ENCODE peak calls at places on chromosome 21, in ten cellular contexts. I is transverse colon, O is stomach, M is IMR-90, R is A549, Y is spleen, Q is sigmoid colon, Z is ovary, U is body of pancreas, E is heart left ventricle. C is an unnamed sample.

GRCh38 chr21:29499734-29500343 is 201.1 kb downstream of the BACH1 start:
- DNase-seq in Q (no peak), U (no peak), E (no peak), O (no peak), Z (no peak), I (no peak), Y (no peak), M (no peak), R (peak), C (no peak)

GRCh38 chr21:14858309-14858708 is 206.5 kb downstream of the NRIP1 start:
- DNase-seq in O (no peak), Q (no peak), E (no peak), U (no peak), Y (no peak), M (no peak), I (no peak), Z (no peak), R (no peak), C (no peak)

GRCh38 chr21:14968821-14969220 is 96.0 kb downstream of the NRIP1 start:
- DNase-seq in Z (no peak), Q (no peak), U (no peak), R (no peak), M (peak), O (no peak), Y (no peak), I (no peak), E (no peak), C (no peak)

GRCh38 chr21:38611262-38611661 is 113.0 kb upstream of the ERG start:
- DNase-seq in U (no peak), Q (no peak), O (no peak), I (no peak), Y (no peak), Z (no peak), M (no peak), E (no peak), R (no peak), C (no peak)

GRCh38 chr21:34195365-34195764 is 122.0 kb downstream of the MRPS6 start:
- DNase-seq in U (no peak), Y (no peak), O (no peak), M (no peak), Q (no peak), R (no peak), Z (no peak), E (no peak), I (no peak), C (no peak)

GRCh38 chr21:45724345-45724961 is 80.9 kb downstream of the PCBP3 start:
- DNase-seq in M (no peak), Y (no peak), E (no peak), O (no peak), I (no peak), R (no peak), Z (no peak), U (no peak), Q (no peak), C (no peak)

GRCh38 chr21:31268090-31268489 is 76.0 kb downstream of the TIAM1 start:
- DNase-seq in Y (no peak), E (no peak), Z (no peak), Q (no peak), M (no peak), I (no peak), O (no peak), R (no peak), U (no peak), C (no peak)

GRCh38 chr21:38496224-38496623 is 2.1 kb downstream of the ERG start:
- DNase-seq in U (no peak), Q (no peak), O (no peak), I (no peak), E (no peak), Y (no peak), M (no peak), R (no peak), Z (no peak), C (no peak)

GRCh38 chr21:39003982-39004775 is 179.1 kb downstream of the PSMG1 start:
- DNase-seq in E (no peak), I (no peak), Y (no peak), M (peak), U (no peak), Q (no peak), Z (no peak), R (no peak), O (no peak), C (no peak)

GRCh38 chr21:26267389-26267788 is 96.8 kb upstream of the APP start:
- DNase-seq in M (no peak), Y (no peak), I (no peak), O (no peak), Q (no peak), E (no peak), R (no peak), U (no peak), Z (no peak), C (no peak)

GRCh38 chr21:17777321-17777720 is 41.8 kb downstream of the C21orf91 start:
- DNase-seq in R (no peak), I (no peak), Y (no peak), O (no peak), E (no peak), U (no peak), Q (no peak), M (no peak), Z (no peak), C (no peak)

GRCh38 chr21:37263827-37264226 is 3.3 kb downstream of the VPS26C start:
- DNase-seq in Y (no peak), Z (no peak), R (no peak), I (no peak), O (no peak), E (no peak), Q (no peak), U (no peak), M (peak), C (no peak)

GRCh38 chr21:46006547-46007497 is 25.3 kb downstream of the COL6A1 start:
- DNase-seq in E (peak), Q (peak), Z (peak), R (no peak), M (no peak), Y (peak), O (peak), I (no peak), U (no peak), C (peak)

GRCh38 chr21:34890724-34891609 is 158.1 kb downstream of the RUNX1 start:
- DNase-seq in M (peak), O (no peak), I (peak), Q (peak), Y (peak), Z (peak), U (no peak), E (peak), R (no peak), C (no peak)

GRCh38 chr21:15124731-15125130 is 59.9 kb upstream of the NRIP1 start:
- DNase-seq in O (no peak), E (no peak), Z (no peak), I (no peak), U (no peak), Y (no peak), R (no peak), Q (no peak), M (no peak), C (no peak)

GRCh38 chr21:45845063-45845789 is 136.3 kb upstream of the COL6A1 start:
- DNase-seq in E (no peak), R (no peak), M (no peak), Q (peak), I (no peak), Y (no peak), O (peak), Z (no peak), U (no peak), C (no peak)

GRCh38 chr21:45977396-45977795 is 4.2 kb upstream of the COL6A1 start:
- DNase-seq in M (no peak), Q (peak), R (no peak), E (peak), Y (peak), U (peak), O (peak), Z (peak), I (peak), C (peak)

GRCh38 chr21:26715878-26716506 is 129.2 kb downstream of the ADAMTS1 start:
- DNase-seq in Y (no peak), U (peak), R (peak), E (no peak), Z (no peak), M (peak), Q (no peak), O (peak), I (peak), C (peak)

GRCh38 chr21:25107708-25108107 is 499.6 kb downstream of the MRPL39 start:
- DNase-seq in M (peak), I (no peak), Y (no peak), O (no peak), Z (no peak), Q (no peak), U (no peak), R (no peak), E (no peak), C (no peak)
- TF ChIP-seq POLR2A in M (no peak), I (no peak), Y (no peak), O (no peak), Z (no peak), Q (no peak), U (no peak), R (no peak), E (no peak), C (no peak)

DNA sequence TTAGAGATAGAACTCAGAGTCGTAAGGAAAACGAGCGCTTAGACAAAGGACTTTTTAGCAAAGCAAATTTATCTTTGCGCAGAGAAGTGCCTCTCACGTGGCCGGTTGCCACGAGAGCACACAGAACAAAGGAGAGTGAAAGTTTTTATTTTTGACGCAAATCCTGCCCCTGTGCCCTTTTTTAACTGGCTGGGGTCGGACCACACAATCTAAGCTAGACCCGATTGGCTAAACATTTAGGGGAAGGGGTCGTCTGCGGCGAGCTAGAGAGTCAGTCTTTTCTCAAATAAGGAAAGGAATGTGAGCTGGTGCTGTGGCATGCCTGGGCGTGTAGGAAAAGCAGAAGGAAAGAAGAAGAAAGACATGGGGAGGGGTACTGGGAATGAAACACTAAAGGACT is 2.4 kb downstream of the KRTAP10-2 start:
- DNase-seq in M (no peak), E (no peak), I (no peak), R (no peak), Z (no peak), O (no peak), Y (no peak), U (no peak), Q (no peak), C (no peak)
- H3K27ac ChIP-seq in M (no peak), E (no peak), I (no peak), R (no peak), Z (no peak), O (no peak), Y (no peak), U (no peak), Q (no peak), C (no peak)

GRCh38 chr21:42830456-42831455 is 48.6 kb downstream of the WDR4 start:
- DNase-seq in O (peak), M (no peak), Y (peak), E (no peak), U (no peak), Z (no peak), R (no peak), I (no peak), Q (peak), C (no peak)
- TF ChIP-seq POLR2A in O (no peak), M (no peak), Y (no peak), E (no peak), U (no peak), Z (no peak), R (peak), I (no peak), Q (no peak), C (no peak)

DNA sequence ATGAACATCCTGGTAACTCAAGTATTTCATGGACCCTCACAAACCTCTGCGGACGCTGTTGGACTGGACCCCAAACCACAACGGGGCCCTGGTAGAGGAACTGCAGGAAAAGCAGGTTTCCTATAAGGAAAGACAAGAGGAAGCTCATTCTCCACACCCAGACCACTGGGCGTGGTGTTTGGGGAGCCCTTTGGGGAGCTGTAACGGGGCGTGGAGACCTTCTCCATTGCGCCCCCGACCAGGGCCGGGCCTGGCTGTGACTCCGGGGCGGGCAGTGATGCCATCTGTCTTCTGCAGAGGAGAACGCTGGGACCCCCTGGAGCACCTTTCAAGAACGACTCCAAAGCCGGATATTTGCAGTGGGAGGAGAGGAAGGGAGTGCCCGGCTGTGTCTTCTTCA is 30.0 kb upstream of the AGPAT3 start:
- DNase-seq in M (no peak), Q (no peak), R (no peak), I (no peak), Z (no peak), U (no peak), Y (no peak), E (no peak), O (no peak), C (no peak)
- H3K27ac ChIP-seq in M (no peak), Q (no peak), R (no peak), I (no peak), Z (no peak), U (no peak), Y (peak), E (no peak), O (no peak), C (no peak)

GRCh38 chr21:42148584-42148983 is 70.4 kb upstream of the ABCG1 start:
- DNase-seq in M (no peak), Z (peak), U (no peak), E (no peak), O (no peak), R (no peak), Y (no peak), Q (peak), I (no peak), C (no peak)

GRCh38 chr21:42149656-42150457 is 69.1 kb upstream of the ABCG1 start:
- DNase-seq in U (no peak), M (no peak), Q (peak), I (no peak), R (no peak), Z (peak), O (no peak), Y (no peak), E (peak), C (peak)

GRCh38 chr21:42148097-42148496 is 70.8 kb upstream of the ABCG1 start:
- DNase-seq in O (no peak), Z (no peak), I (no peak), Q (peak), U (no peak), R (no peak), Y (no peak), M (no peak), E (peak), C (no peak)

GRCh38 chr21:42151148-42152074 is 67.5 kb upstream of the ABCG1 start:
- DNase-seq in R (no peak), O (no peak), M (no peak), U (no peak), Y (peak), I (no peak), Q (peak), Z (peak), E (no peak), C (no peak)

DNA sequence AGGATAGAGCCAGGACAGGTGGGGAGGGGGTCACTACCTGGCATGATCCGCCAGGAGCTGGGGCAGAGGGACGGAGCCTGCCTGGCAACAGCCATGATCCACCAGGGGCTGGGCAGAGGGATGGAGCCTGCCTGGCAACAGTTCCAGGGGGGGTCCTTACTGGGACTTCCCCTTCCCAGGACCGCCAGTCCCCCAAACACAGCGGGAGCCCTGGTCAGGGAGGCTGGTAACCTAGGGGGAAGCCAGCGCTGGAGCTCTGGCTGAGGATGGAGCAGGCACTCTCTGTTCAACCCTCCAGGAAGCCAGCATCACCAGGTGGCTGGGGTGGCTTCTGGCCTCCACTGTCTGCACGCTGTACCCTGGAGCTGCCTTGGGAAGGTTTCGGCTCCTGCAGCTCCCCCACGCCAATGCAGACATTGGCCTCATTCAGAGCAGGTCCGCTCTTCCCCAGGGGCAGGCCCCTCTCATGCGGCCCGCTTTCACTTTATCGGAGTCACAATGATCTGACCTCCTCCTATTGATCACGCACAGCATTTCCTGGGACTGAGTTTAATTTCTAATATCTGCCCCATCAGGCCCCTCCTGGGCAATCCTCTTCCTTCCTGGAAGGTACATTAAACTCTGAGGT is 68.4 kb upstream of the ABCG1 start:
- DNase-seq in R (no peak), E (no peak), M (no peak), Z (peak), Y (no peak), I (no peak), Q (no peak), U (no peak), O (no peak), C (no peak)
- TF ChIP-seq POLR2A in R (no peak), E (no peak), M (no peak), Z (no peak), Y (no peak), I (no peak), Q (no peak), U (no peak), O (no peak), C (no peak)

GRCh38 chr21:43768868-43769167 is 7.3 kb downstream of the CSTB start:
- DNase-seq in I (no peak), Z (no peak), R (no peak), O (no peak), M (no peak), Q (no peak), Y (no peak), U (no peak), E (no peak), C (no peak)

GRCh38 chr21:43767980-43768867 is 7.9 kb downstream of the CSTB start:
- DNase-seq in Y (no peak), U (peak), Z (no peak), O (peak), E (no peak), M (peak), R (peak), Q (no peak), I (peak), C (no peak)

GRCh38 chr21:43764576-43765495 is 11.3 kb downstream of the CSTB start:
- DNase-seq in R (no peak), M (no peak), Q (no peak), Y (no peak), E (no peak), O (no peak), U (no peak), Z (no peak), I (no peak), C (no peak)

GRCh38 chr21:43767498-43767979 is 8.6 kb downstream of the CSTB start:
- DNase-seq in U (no peak), E (no peak), Z (no peak), Y (no peak), I (no peak), Q (no peak), O (no peak), R (no peak), M (no peak), C (no peak)

DNA sequence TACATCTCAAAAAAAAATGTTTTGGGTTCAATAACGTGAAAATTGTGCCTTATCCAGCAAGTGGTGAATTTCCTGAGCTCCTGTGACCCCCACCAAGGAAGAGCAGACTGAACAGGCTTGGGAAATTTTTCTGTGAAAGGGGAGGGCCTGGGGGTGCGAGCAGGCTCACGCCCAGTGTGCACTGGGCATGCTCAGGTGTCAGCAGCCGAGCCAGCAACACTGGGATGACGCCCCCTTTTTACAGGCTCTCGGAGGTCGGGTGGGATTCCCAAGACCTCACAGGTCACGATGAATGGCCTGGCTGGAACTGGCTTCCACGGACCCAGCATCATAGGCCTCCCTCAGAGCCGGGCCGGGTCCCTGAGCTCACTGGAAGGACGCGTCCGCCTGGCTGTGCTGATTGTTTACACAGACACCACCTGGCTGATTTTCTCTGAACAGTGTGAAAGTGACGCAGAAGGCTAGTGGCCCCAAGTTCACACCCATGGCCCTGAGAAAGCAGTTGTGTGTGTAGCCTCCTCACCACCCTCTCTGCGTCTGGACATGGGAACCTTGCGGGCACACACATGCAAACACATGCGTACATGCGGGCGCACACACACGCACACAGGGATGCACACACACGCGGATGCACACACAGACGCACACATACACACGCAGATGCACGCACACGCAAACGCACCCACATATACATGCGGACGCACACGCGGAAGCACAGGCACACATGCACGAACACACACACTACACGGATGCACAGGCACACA is 9.2 kb downstream of the CSTB start:
- DNase-seq in Y (no peak), I (peak), Q (no peak), Z (peak), E (no peak), R (peak), M (no peak), U (peak), O (no peak), C (no peak)
- H3K27ac ChIP-seq in Y (no peak), I (no peak), Q (peak), Z (no peak), E (no peak), R (peak), M (no peak), U (no peak), O (peak), C (no peak)

GRCh38 chr21:33025471-33026298 is at the start of gene OLIG2:
- DNase-seq in O (no peak), M (peak), E (no peak), Z (no peak), U (no peak), Y (no peak), Q (peak), R (no peak), I (no peak), C (no peak)
- TF ChIP-seq POLR2A in O (no peak), M (no peak), E (no peak), Z (no peak), U (no peak), Y (no peak), Q (no peak), R (no peak), I (no peak), C (no peak)